ENCODE peak calls at places on chromosomes 7 and 10, in nine cellular contexts. G is HT-29; K is foreskin fibroblast; W is activated CD8-positive, alpha-beta memory T cell treated with anti-CD3 and anti-CD28 coated beads for 1 hour; Q is non-pigmented ciliary epithelial cell; T is Kasumi-1; J is WTC11; O is activated naive CD4-positive, alpha-beta T cell treated with Interleukin-2 at 50 U/mL for 16 hours; S is activated gamma-delta T cell treated with anti-CD3 and anti-CD28 coated beads, Interleukin-2, amount 50 U/mL, for 16 hours. Z is an unnamed sample.

GRCh38 chr7:66627876-66628360 is 763 bp upstream of the KCTD7 start:
- DNase-seq in G (no peak), K (no peak), W (no peak), Q (no peak), T (peak), J (no peak), O (no peak), S (no peak), Z (peak)

GRCh38 chr7:23277359-23277989 is 21.7 kb upstream of the MALSU1 start:
- DNase-seq in G (peak), K (peak), W (no peak), Q (peak), T (peak), J (no peak), O (no peak), S (no peak), Z (peak)

GRCh38 chr10:28242560-28243204 is 60.2 kb downstream of the MPP7 start:
- DNase-seq in G (no peak), K (no peak), W (no peak), Q (no peak), T (no peak), J (no peak), O (no peak), S (no peak), Z (no peak)

GRCh38 chr7:2273866-2274265 is 31.8 kb downstream of the NUDT1 start:
- DNase-seq in G (no peak), K (no peak), W (no peak), Q (no peak), T (no peak), J (no peak), O (no peak), S (no peak), Z (no peak)

GRCh38 chr7:68787586-68787985 is 810.7 kb upstream of the AUTS2 start:
- DNase-seq in G (no peak), K (no peak), W (no peak), Q (no peak), T (no peak), J (no peak), O (no peak), S (no peak), Z (no peak)

GRCh38 chr7:131652934-131653333 is 96.5 kb upstream of the PODXL start:
- DNase-seq in G (peak), K (no peak), W (no peak), Q (no peak), T (no peak), J (no peak), O (no peak), S (no peak), Z (no peak)

GRCh38 chr7:1526271-1526754 is 4.2 kb upstream of the MAFK start:
- DNase-seq in G (no peak), K (no peak), W (no peak), Q (no peak), T (no peak), J (no peak), O (no peak), S (no peak), Z (no peak)

GRCh38 chr10:42952358-42952757 is 124.5 kb upstream of the RET start:
- DNase-seq in G (peak), K (no peak), W (no peak), Q (no peak), T (no peak), J (peak), O (no peak), S (no peak), Z (peak)

GRCh38 chr10:34320265-34320664 is 494.8 kb downstream of the PARD3 start:
- DNase-seq in G (no peak), K (no peak), W (no peak), Q (no peak), T (no peak), J (no peak), O (no peak), S (no peak), Z (no peak)

GRCh38 chr7:29146888-29147609 is 712 bp upstream of the CPVL start:
- DNase-seq in G (peak), K (peak), W (no peak), Q (no peak), T (no peak), J (no peak), O (no peak), S (no peak), Z (peak)

GRCh38 chr7:155860840-155861479 is 48.7 kb upstream of the SHH start:
- DNase-seq in G (peak), K (no peak), W (no peak), Q (no peak), T (no peak), J (no peak), O (no peak), S (no peak), Z (peak)

GRCh38 chr7:45888185-45888992 is at the start of gene IGFBP1:
- DNase-seq in G (no peak), K (peak), W (no peak), Q (no peak), T (no peak), J (peak), O (no peak), S (no peak), Z (peak)

GRCh38 chr10:114631678-114632417 is 26.2 kb downstream of the ABLIM1 start:
- DNase-seq in G (peak), K (no peak), W (no peak), Q (no peak), T (no peak), J (peak), O (peak), S (peak), Z (peak)

GRCh38 chr7:28078036-28078901 is 102.3 kb downstream of the JAZF1 start:
- DNase-seq in G (peak), K (peak), W (no peak), Q (no peak), T (peak), J (peak), O (peak), S (peak), Z (no peak)

GRCh38 chr7:75653651-75654050 is 85.1 kb downstream of the HIP1 start:
- DNase-seq in G (no peak), K (no peak), W (no peak), Q (no peak), T (no peak), J (no peak), O (no peak), S (no peak), Z (no peak)

GRCh38 chr7:65390588-65390987 is 16.9 kb downstream of the ZNF92 start:
- DNase-seq in G (no peak), K (no peak), W (no peak), Q (no peak), T (no peak), J (no peak), O (no peak), S (no peak), Z (no peak)

GRCh38 chr7:7534031-7534430 is 1.6 kb downstream of the COL28A1 start:
- DNase-seq in G (no peak), K (no peak), W (no peak), Q (no peak), T (no peak), J (no peak), O (no peak), S (no peak), Z (no peak)

GRCh38 chr10:571643-572042 is 117.8 kb downstream of the DIP2C start:
- DNase-seq in G (no peak), K (no peak), W (no peak), Q (no peak), T (no peak), J (no peak), O (no peak), S (no peak), Z (no peak)

GRCh38 chr7:155066417-155066950 is 3.6 kb upstream of the HTR5A start:
- DNase-seq in G (no peak), K (peak), W (no peak), Q (peak), T (no peak), J (no peak), O (no peak), S (no peak), Z (no peak)

GRCh38 chr7:27933691-27934565 is 194.0 kb downstream of the TAX1BP1 start:
- DNase-seq in G (peak), K (peak), W (no peak), Q (no peak), T (peak), J (peak), O (no peak), S (no peak), Z (no peak)

GRCh38 chr10:34627331-34627730 is 187.8 kb downstream of the PARD3 start:
- DNase-seq in G (no peak), K (no peak), W (no peak), Q (no peak), T (peak), J (no peak), O (no peak), S (no peak), Z (no peak)

GRCh38 chr10:74460812-74461211 is 309.8 kb downstream of the ADK start:
- DNase-seq in G (no peak), K (no peak), W (no peak), Q (no peak), T (no peak), J (no peak), O (no peak), S (no peak), Z (no peak)

GRCh38 chr7:2159176-2159520 is 73.6 kb downstream of the MAD1L1 start:
- DNase-seq in G (no peak), K (no peak), W (no peak), Q (no peak), T (no peak), J (peak), O (no peak), S (no peak), Z (no peak)

GRCh38 chr7:22223841-22224240 is 133.1 kb downstream of the RAPGEF5 start:
- DNase-seq in G (no peak), K (no peak), W (no peak), Q (no peak), T (no peak), J (no peak), O (no peak), S (no peak), Z (no peak)

GRCh38 chr10:48506147-48506917 is 98.5 kb downstream of the ARHGAP22 start:
- DNase-seq in G (peak), K (no peak), W (no peak), Q (no peak), T (peak), J (no peak), O (no peak), S (no peak), Z (peak)

GRCh38 chr10:12656518-12657142 is 307.3 kb downstream of the CAMK1D start:
- DNase-seq in G (peak), K (peak), W (no peak), Q (peak), T (peak), J (no peak), O (no peak), S (no peak), Z (no peak)

GRCh38 chr7:87116315-87116714 is 35.9 kb upstream of the DMTF1 start:
- DNase-seq in G (no peak), K (no peak), W (no peak), Q (no peak), T (no peak), J (no peak), O (no peak), S (no peak), Z (no peak)

GRCh38 chr7:74356589-74357315 is 67.5 kb downstream of the CLIP2 start:
- DNase-seq in G (no peak), K (no peak), W (no peak), Q (no peak), T (no peak), J (no peak), O (no peak), S (no peak), Z (no peak)

GRCh38 chr10:1363466-1364121 is 307.4 kb downstream of the WDR37 start:
- DNase-seq in G (no peak), K (no peak), W (no peak), Q (no peak), T (no peak), J (no peak), O (no peak), S (no peak), Z (no peak)

GRCh38 chr7:4211261-4211660 is 470.8 kb upstream of the FOXK1 start:
- DNase-seq in G (no peak), K (no peak), W (no peak), Q (no peak), T (no peak), J (no peak), O (no peak), S (no peak), Z (no peak)

GRCh38 chr10:131435760-131436448 is 124.4 kb upstream of the TCERG1L start:
- DNase-seq in G (no peak), K (no peak), W (no peak), Q (no peak), T (no peak), J (no peak), O (no peak), S (no peak), Z (no peak)

Z was measured in testis.